ENCODE peak calls at places on chromosomes 2 and 18, in seven cellular contexts. P, X, T, J, C, R and Y are unnamed samples.

GRCh38 chr18:50750546-50750945 is 69.3 kb downstream of the MRO start:
- DNase-seq in P (no peak), X (no peak), T (no peak), J (no peak), C (no peak), R (no peak), Y (no peak)

GRCh38 chr2:186589733-186590537 is at the start of gene ITGAV:
- DNase-seq in P (peak), X (peak), T (peak), J (peak), C (peak), R (peak), Y (peak)

GRCh38 chr2:2456721-2457120 is 125.6 kb upstream of the MYT1L start:
- DNase-seq in P (no peak), X (no peak), T (no peak), J (peak), C (peak), R (no peak), Y (peak)

GRCh38 chr18:44848931-44849330 is 168.2 kb downstream of the SETBP1 start:
- DNase-seq in P (no peak), X (no peak), T (no peak), J (no peak), C (no peak), R (no peak), Y (no peak)

GRCh38 chr2:241559489-241560180 is 1.1 kb downstream of the BOK start:
- DNase-seq in P (no peak), X (no peak), T (peak), J (peak), C (peak), R (peak), Y (peak)

GRCh38 chr2:64141711-64142405 is 2.4 kb downstream of the PELI1 start:
- DNase-seq in P (no peak), X (no peak), T (no peak), J (peak), C (no peak), R (peak), Y (peak)

GRCh38 chr18:13278231-13278630 is 59.7 kb downstream of the LDLRAD4 start:
- DNase-seq in P (no peak), X (no peak), T (no peak), J (no peak), C (no peak), R (no peak), Y (no peak)

GRCh38 chr2:214193943-214194342 is 216.9 kb upstream of the VWC2L start:
- DNase-seq in P (no peak), X (no peak), T (peak), J (peak), C (peak), R (peak), Y (peak)

GRCh38 chr2:9820020-9820973 is 23.0 kb upstream of the TAF1B start:
- DNase-seq in P (no peak), X (no peak), T (peak), J (peak), C (peak), R (no peak), Y (peak)

GRCh38 chr2:42216712-42217111 is 47.6 kb downstream of the EML4 start:
- DNase-seq in P (no peak), X (no peak), T (peak), J (no peak), C (peak), R (peak), Y (peak)

GRCh38 chr18:79814373-79814772 is 16.6 kb downstream of the KCNG2 start:
- DNase-seq in P (no peak), X (no peak), T (no peak), J (no peak), C (no peak), R (no peak), Y (no peak)

GRCh38 chr2:42369551-42370229 is 8.7 kb upstream of the COX7A2L start:
- DNase-seq in P (no peak), X (no peak), T (no peak), J (no peak), C (no peak), R (no peak), Y (no peak)

GRCh38 chr2:107595749-107596148 is 230.9 kb upstream of the RGPD4 start:
- DNase-seq in P (no peak), X (no peak), T (no peak), J (peak), C (peak), R (no peak), Y (peak)

GRCh38 chr2:61262699-61263098 is 100.7 kb downstream of the C2orf74 start:
- DNase-seq in P (no peak), X (no peak), T (no peak), J (peak), C (no peak), R (peak), Y (no peak)

GRCh38 chr18:7590800-7591560 is 23.9 kb downstream of the PTPRM start:
- DNase-seq in P (no peak), X (no peak), T (peak), J (no peak), C (no peak), R (no peak), Y (no peak)

GRCh38 chr18:39425172-39425571 is 1859.6 kb upstream of the CELF4 start:
- DNase-seq in P (no peak), X (no peak), T (no peak), J (no peak), C (no peak), R (no peak), Y (no peak)

GRCh38 chr2:119490653-119491195 is 33.6 kb downstream of the SCTR start:
- DNase-seq in P (no peak), X (no peak), T (no peak), J (no peak), C (peak), R (peak), Y (no peak)

GRCh38 chr2:119315241-119315925 is 51.3 kb downstream of the C2orf76 start:
- DNase-seq in P (no peak), X (no peak), T (no peak), J (no peak), C (peak), R (no peak), Y (no peak)

GRCh38 chr2:218569038-218569431 is 396 bp downstream of the CNOT9 start:
- DNase-seq in P (peak), X (peak), T (peak), J (peak), C (peak), R (peak), Y (peak)

GRCh38 chr2:66437601-66438497 is 2.9 kb downstream of the MEIS1 start:
- DNase-seq in P (no peak), X (no peak), T (no peak), J (peak), C (peak), R (no peak), Y (peak)

GRCh38 chr2:5937865-5938565 is 245.8 kb downstream of the SOX11 start:
- DNase-seq in P (no peak), X (no peak), T (no peak), J (peak), C (no peak), R (no peak), Y (no peak)

GRCh38 chr2:23524261-23524706 is 139.3 kb downstream of the KLHL29 start:
- DNase-seq in P (no peak), X (no peak), T (peak), J (peak), C (peak), R (peak), Y (peak)

GRCh38 chr2:222298000-222298310 is 843 bp downstream of the PAX3 start:
- DNase-seq in P (no peak), X (no peak), T (no peak), J (no peak), C (no peak), R (no peak), Y (no peak)

GRCh38 chr2:120108049-120108448 is 95.2 kb downstream of the EPB41L5 start:
- DNase-seq in P (no peak), X (no peak), T (peak), J (peak), C (peak), R (peak), Y (peak)

GRCh38 chr2:219002395-219003266 is 9.4 kb upstream of the CRYBA2 start:
- DNase-seq in P (peak), X (peak), T (no peak), J (peak), C (peak), R (peak), Y (no peak)

GRCh38 chr2:68743531-68743930 is 8.9 kb downstream of the ARHGAP25 start:
- DNase-seq in P (no peak), X (no peak), T (no peak), J (no peak), C (no peak), R (no peak), Y (no peak)

GRCh38 chr2:15531095-15531854 is 29.9 kb downstream of the NBAS start:
- DNase-seq in P (no peak), X (no peak), T (no peak), J (no peak), C (no peak), R (no peak), Y (no peak)

GRCh38 chr2:46337208-46337994 is 40.2 kb downstream of the EPAS1 start:
- DNase-seq in P (no peak), X (no peak), T (no peak), J (peak), C (no peak), R (no peak), Y (no peak)

GRCh38 chr18:56168049-56168781 is 470.2 kb downstream of the TXNL1 start:
- DNase-seq in P (no peak), X (no peak), T (peak), J (peak), C (peak), R (no peak), Y (peak)

GRCh38 chr2:10218036-10218435 is 84.7 kb upstream of the HPCAL1 start:
- DNase-seq in P (no peak), X (no peak), T (no peak), J (no peak), C (no peak), R (no peak), Y (no peak)

GRCh38 chr18:77009675-77010074 is 122.9 kb downstream of the MBP start:
- DNase-seq in P (no peak), X (no peak), T (no peak), J (no peak), C (no peak), R (no peak), Y (no peak)

GRCh38 chr2:172442072-172442895 is 14.9 kb downstream of the ITGA6 start:
- DNase-seq in P (no peak), X (no peak), T (peak), J (peak), C (peak), R (peak), Y (peak)